ENCODE peak calls at places on chromosomes 5 and 9, in four cellular contexts. L is K562, C is GM12891, R is GM12878. T is an unnamed sample.

GRCh38 chr5:79795764-79796398 is 106.2 kb downstream of the CMYA5 start:
- DNase-seq in C (no peak), L (peak; percentile 61), R (no peak), T (peak; percentile 2)

GRCh38 chr9:115946530-115946929 is 207.1 kb upstream of the PAPPA start:
- DNase-seq in L (no peak), R (no peak), C (no peak), T (no peak)

GRCh38 chr5:132055441-132055807 is 5.0 kb upstream of the IL3 start:
- DNase-seq in L (no peak), C (no peak), R (no peak), T (no peak)

GRCh38 chr5:167049771-167050567 is 1241.5 kb upstream of the WWC1 start:
- DNase-seq in C (no peak), L (no peak), R (no peak), T (no peak)

GRCh38 chr5:151570512-151571269 is 20.4 kb downstream of the FAT2 start:
- DNase-seq in L (no peak), C (no peak), R (no peak), T (no peak)

GRCh38 chr5:137866541-137867388 is 895 bp upstream of the MYOT start:
- DNase-seq in C (no peak), L (no peak), R (no peak), T (no peak)

GRCh38 chr9:3848445-3849114 is 322.8 kb upstream of the RFX3 start:
- DNase-seq in C (no peak), L (no peak), R (no peak), T (no peak)

GRCh38 chr5:107570805-107571531 is 99.8 kb downstream of the EFNA5 start:
- DNase-seq in C (peak; percentile 27), L (no peak), R (peak; percentile 94), T (no peak)

GRCh38 chr9:34479316-34479865 is 20.8 kb downstream of the DNAI1 start:
- DNase-seq in L (no peak), C (no peak), R (no peak), T (no peak)

GRCh38 chr9:96218821-96219614 is 83.0 kb downstream of the HSD17B3 start:
- DNase-seq in L (no peak), R (no peak), C (peak; percentile 28), T (no peak)

GRCh38 chr9:34185778-34186551 is 7.1 kb downstream of the UBAP1 start:
- DNase-seq in R (peak; percentile 51), C (peak; percentile 25), L (no peak), T (peak; percentile 90)

GRCh38 chr5:87147441-87147840 is 120.2 kb upstream of the RASA1 start:
- DNase-seq in C (no peak), L (no peak), R (no peak), T (no peak)

GRCh38 chr5:1516615-1517601 is 6.9 kb downstream of the LPCAT1 start:
- DNase-seq in L (no peak), C (no peak), R (no peak), T (no peak)

GRCh38 chr9:135963938-135964337 is 2.8 kb upstream of the UBAC1 start:
- DNase-seq in R (no peak), L (no peak), C (no peak), T (no peak)

GRCh38 chr5:40521925-40522324 is 157.8 kb upstream of the PTGER4 start:
- DNase-seq in R (no peak), L (no peak), C (no peak), T (no peak)

GRCh38 chr9:14591411-14591810 is 101.8 kb downstream of the ZDHHC21 start:
- DNase-seq in C (no peak), R (no peak), L (no peak), T (no peak)

GRCh38 chr5:59768204-59769040 is 125.1 kb downstream of the PDE4D start:
- DNase-seq in C (no peak), L (no peak), R (no peak), T (no peak)

GRCh38 chr5:41009228-41009627 is 61.9 kb downstream of the MROH2B start:
- DNase-seq in L (no peak), R (no peak), C (no peak), T (no peak)

GRCh38 chr5:175032013-175032412 is 307.6 kb downstream of the MSX2 start:
- DNase-seq in C (no peak), L (no peak), R (no peak), T (no peak)

GRCh38 chr9:34331191-34331590 is 1.8 kb downstream of the NUDT2 start:
- DNase-seq in L (no peak), R (no peak), C (no peak), T (no peak)

GRCh38 chr9:12863624-12864023 is 88.8 kb downstream of the LURAP1L start:
- DNase-seq in R (no peak), L (no peak), C (no peak), T (no peak)

GRCh38 chr9:100379862-100380261 is 27.1 kb upstream of the TEX10 start:
- DNase-seq in L (no peak), R (no peak), C (no peak), T (no peak)

GRCh38 chr9:92032891-92033290 is 82.3 kb downstream of the SPTLC1 start:
- DNase-seq in C (no peak), L (no peak), R (no peak), T (no peak)

GRCh38 chr5:9529513-9529912 is 16.4 kb downstream of the SEMA5A start:
- DNase-seq in R (no peak), C (no peak), L (no peak), T (no peak)

GRCh38 chr9:80699551-80699998 is 989.8 kb downstream of the TLE1 start:
- DNase-seq in C (no peak), R (no peak), L (no peak), T (no peak)

GRCh38 chr9:357560-357959 is 142.9 kb downstream of the DOCK8 start:
- DNase-seq in L (peak; percentile 22), C (no peak), R (no peak), T (peak; percentile 42)

GRCh38 chr9:136087741-136088480 is 7.2 kb downstream of the NACC2 start:
- DNase-seq in C (no peak), R (no peak), L (no peak), T (no peak)

GRCh38 chr9:87447547-87448432 is 49.9 kb upstream of the DAPK1 start:
- DNase-seq in L (no peak), R (no peak), C (no peak), T (no peak)

GRCh38 chr5:72651779-72652178 is 144.6 kb upstream of the ZNF366 start:
- DNase-seq in L (no peak), R (no peak), C (no peak), T (no peak)

GRCh38 chr5:1090538-1090937 is 21.3 kb downstream of the SLC12A7 start:
- DNase-seq in L (no peak), C (no peak), R (no peak), T (no peak)

GRCh38 chr9:108417726-108418125 is 438.1 kb downstream of the ACTL7B start:
- DNase-seq in C (no peak), L (no peak), R (no peak), T (no peak)

GRCh38 chr5:129098488-129099183 is 4.1 kb downstream of the ISOC1 start:
- DNase-seq in R (no peak), L (no peak), C (no peak), T (no peak)

GRCh38 chr5:129094924-129095797 is 612 bp downstream of the ISOC1 start:
- DNase-seq in L (peak; percentile 42), R (peak; percentile 21), C (peak; percentile 25), T (peak; percentile 21)

GRCh38 chr5:129096382-129096991 is 1.9 kb downstream of the ISOC1 start:
- DNase-seq in L (no peak), C (no peak), R (no peak), T (no peak)

GRCh38 chr5:129097498-129098296 is 3.1 kb downstream of the ISOC1 start:
- DNase-seq in L (no peak), C (no peak), R (no peak), T (no peak)

DNA sequence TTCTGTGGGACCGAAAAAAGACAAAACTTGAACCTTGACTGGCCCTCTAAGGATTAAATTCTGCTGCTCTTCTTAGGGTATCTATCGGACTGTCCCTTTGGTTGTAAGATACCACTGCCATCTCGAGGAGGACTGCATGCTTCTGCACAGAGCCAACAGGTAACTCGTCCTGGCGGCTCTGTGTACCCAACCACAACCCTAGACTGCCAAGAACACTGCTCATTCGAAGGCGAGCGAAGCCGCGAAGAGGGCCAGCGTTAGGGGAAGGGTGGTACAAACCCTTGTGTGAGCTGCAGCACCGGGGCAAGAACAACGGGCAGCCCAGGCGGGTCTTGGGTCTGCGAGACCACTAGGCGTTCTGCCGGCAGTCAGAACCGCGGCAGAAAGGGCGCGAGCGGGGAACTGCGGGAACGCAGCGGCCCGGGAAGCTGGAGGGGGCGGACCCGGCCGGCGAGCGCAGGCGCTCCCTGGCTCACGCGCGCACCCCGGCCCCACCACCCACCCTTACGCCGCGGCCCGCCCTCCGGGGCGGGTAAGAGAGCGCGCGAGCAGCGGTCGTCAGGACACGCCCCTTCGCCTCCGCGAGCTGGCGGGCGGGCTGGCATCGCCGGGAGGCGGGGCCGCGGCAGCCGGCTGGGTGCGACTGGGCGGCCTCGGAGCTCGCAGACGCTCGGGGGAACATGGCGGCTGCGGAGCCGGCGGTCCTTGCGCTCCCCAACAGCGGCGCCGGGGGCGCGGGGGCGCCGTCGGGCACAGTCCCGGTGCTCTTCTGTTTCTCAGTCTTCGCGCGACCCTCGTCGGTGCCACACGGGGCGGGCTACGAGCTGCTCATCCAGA is at the start of gene ISOC1:
- DNase-seq in C (peak; percentile 80), L (peak; percentile 93), R (peak; percentile 42), T (peak; percentile 15)
- TF ChIP-seq SPI1 in C (no peak), L (no peak), R (no peak), T (no peak)

DNA sequence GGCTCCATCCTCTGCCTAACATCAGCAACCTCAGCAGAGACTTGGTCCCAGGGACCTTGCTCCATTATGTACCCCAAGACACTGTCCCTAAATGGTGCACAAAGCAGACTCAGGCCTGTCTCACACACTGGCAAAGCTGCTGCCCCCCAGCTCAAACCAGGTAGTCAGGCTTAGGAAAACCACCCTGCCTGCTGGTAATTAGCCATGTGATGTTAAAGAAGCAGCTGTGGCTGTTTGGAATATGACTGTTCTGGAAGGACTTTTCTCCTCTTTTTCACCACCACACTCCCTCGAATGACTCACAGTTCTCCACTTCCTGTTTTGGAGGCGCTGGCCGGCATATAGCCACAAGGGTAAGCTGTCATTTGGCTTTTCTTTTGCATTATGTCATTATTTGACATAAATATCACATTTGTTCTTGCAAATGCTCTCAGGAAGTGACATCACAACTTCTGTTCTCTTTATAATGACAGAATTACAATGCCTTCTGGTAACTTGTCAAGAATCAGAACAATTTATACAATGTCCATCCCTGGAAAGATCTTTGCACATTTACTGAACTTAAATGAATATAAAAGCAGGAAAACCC is 113.9 kb downstream of the SUSD1 start:
- DNase-seq in C (peak; percentile 46), L (peak; percentile 49), R (peak; percentile 75), T (peak; percentile 70)
- TF ChIP-seq SPI1 in C (peak; percentile 98), L (peak; percentile 100), R (peak; percentile 97), T (peak; percentile 98)

GRCh38 chr5:74357827-74358226 is 282.7 kb downstream of the ENC1 start:
- DNase-seq in L (no peak), R (no peak), C (no peak), T (no peak)
- TF ChIP-seq SPI1 in L (no peak), R (no peak), C (no peak), T (no peak)

GRCh38 chr9:98071737-98072136 is 15.2 kb downstream of the NANS start:
- DNase-seq in R (no peak), L (no peak), C (no peak), T (no peak)
- TF ChIP-seq SPI1 in R (no peak), L (no peak), C (no peak), T (no peak)

GRCh38 chr9:117737721-117738226 is 33.6 kb downstream of the TLR4 start:
- DNase-seq in R (no peak), L (no peak), C (no peak), T (no peak)
- TF ChIP-seq SPI1 in R (no peak), L (no peak), C (no peak), T (no peak)